ENCODE peak calls at places on chromosomes 6 and 20, in seven cellular contexts. P, T, W, Y, E, L and Z are unnamed samples.

GRCh38 chr20:51752343-51752951 is 15.7 kb downstream of the ATP9A start:
- DNase-seq in P (no peak), T (peak), W (no peak), Y (no peak), E (no peak), L (no peak), Z (no peak)

GRCh38 chr6:88494401-88495140 is 328.4 kb upstream of the CNR1 start:
- DNase-seq in P (no peak), T (no peak), W (no peak), Y (no peak), E (no peak), L (peak), Z (no peak)

GRCh38 chr6:45832063-45832462 is 183.6 kb downstream of the CLIC5 start:
- DNase-seq in P (no peak), T (no peak), W (no peak), Y (no peak), E (no peak), L (no peak), Z (no peak)

GRCh38 chr20:49646126-49646525 is 67.6 kb downstream of the B4GALT5 start:
- DNase-seq in P (no peak), T (no peak), W (no peak), Y (no peak), E (no peak), L (no peak), Z (no peak)

GRCh38 chr20:46139908-46140482 is 21.9 kb downstream of the CD40 start:
- DNase-seq in P (no peak), T (no peak), W (peak), Y (no peak), E (no peak), L (no peak), Z (no peak)

GRCh38 chr6:15479761-15480160 is 183.1 kb downstream of the DTNBP1 start:
- DNase-seq in P (no peak), T (no peak), W (no peak), Y (no peak), E (no peak), L (no peak), Z (no peak)

GRCh38 chr6:35054106-35054742 is 86.9 kb downstream of the TCP11 start:
- DNase-seq in P (no peak), T (no peak), W (no peak), Y (no peak), E (no peak), L (no peak), Z (no peak)

GRCh38 chr20:49819702-49820101 is 7.1 kb downstream of the SLC9A8 start:
- DNase-seq in P (no peak), T (no peak), W (no peak), Y (no peak), E (no peak), L (no peak), Z (no peak)

GRCh38 chr6:41744236-41744787 is 2.9 kb downstream of the PGC start:
- DNase-seq in P (no peak), T (no peak), W (no peak), Y (no peak), E (no peak), L (no peak), Z (no peak)

GRCh38 chr6:158742988-158743651 is 76.0 kb downstream of the EZR start:
- DNase-seq in P (no peak), T (no peak), W (no peak), Y (no peak), E (no peak), L (no peak), Z (no peak)

GRCh38 chr6:158739673-158740072 is 79.5 kb downstream of the EZR start:
- DNase-seq in P (no peak), T (no peak), W (no peak), Y (no peak), E (no peak), L (no peak), Z (no peak)

GRCh38 chr6:158737082-158737709 is 82.0 kb downstream of the EZR start:
- DNase-seq in P (no peak), T (no peak), W (no peak), Y (no peak), E (no peak), L (no peak), Z (no peak)

GRCh38 chr6:158737710-158738615 is 81.2 kb downstream of the EZR start:
- DNase-seq in P (no peak), T (no peak), W (no peak), Y (no peak), E (no peak), L (no peak), Z (no peak)
- TF ChIP-seq POLR2AphosphoS5 in P (no peak), T (no peak), W (no peak), Y (no peak), E (no peak), L (no peak), Z (no peak)

DNA sequence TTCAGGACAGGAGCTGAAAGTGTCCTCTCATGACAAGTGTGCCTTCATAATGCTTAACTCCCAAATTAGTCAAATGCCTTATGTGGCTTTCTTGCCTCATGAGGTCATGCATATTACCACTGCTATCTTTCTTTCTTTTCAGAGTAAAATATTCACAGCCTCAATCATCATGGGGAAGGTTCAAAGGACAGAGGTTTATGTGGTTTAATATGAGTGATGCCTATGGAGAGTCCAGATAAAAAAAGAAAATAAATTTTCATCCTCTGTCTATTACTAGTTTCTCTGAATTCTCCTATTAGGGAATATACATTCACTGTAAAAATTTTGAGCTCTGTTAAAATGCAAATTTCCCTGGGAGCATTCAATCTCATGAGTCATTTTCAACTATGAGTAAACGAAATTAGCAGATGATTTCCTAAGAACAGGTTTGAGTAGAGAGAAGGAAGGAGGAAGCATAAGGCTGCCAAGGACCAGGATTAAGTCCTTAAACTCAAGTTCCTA is 396.9 kb upstream of the ADGRB3 start:
- DNase-seq in P (peak), T (no peak), W (no peak), Y (no peak), E (no peak), L (no peak), Z (no peak)
- TF ChIP-seq TAF1 in P (no peak), T (no peak), W (no peak), Y (no peak), E (no peak), L (no peak), Z (no peak)

DNA sequence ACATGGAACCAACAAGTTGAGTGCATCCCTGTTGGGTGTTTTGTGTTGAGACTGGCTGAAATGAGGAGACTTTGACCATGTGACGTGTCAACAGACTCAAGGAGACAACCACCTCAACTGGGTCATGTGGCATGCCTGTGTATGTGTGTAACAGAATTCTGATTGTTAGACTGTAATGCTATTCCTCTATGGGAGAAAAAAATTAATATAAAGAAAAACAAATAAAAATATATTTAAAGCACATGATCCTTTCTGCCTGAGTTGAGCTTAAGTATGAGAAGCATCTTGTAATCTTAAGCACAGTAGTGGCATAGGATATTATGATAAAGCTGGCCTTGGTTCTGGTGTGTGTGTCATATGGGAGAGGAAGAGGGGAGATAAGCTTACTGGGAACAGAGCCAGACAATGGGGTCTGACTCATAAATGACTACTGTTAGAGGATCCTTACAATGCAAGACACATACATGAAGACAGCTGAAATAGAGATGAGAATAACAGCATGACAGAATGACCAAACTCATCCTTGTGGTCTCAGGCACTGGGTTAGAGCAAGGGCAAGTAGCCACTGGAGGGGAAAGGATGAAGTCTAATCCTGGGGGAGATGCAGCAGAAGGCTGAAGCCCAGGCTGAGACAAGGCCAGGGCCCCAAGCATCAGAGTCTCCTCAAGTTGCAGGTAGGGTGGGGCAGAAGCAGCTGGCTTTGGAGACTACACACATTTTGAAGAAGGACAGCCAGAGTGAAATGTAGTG is 9.2 kb downstream of the TP53INP2 start:
- DNase-seq in P (peak), T (peak), W (peak), Y (no peak), E (no peak), L (peak), Z (no peak)
- TF ChIP-seq POLR2AphosphoS5 in P (peak), T (no peak), W (peak), Y (no peak), E (peak), L (peak), Z (no peak)

GRCh38 chr6:83609248-83609647 is 96.9 kb downstream of the PRSS35 start:
- DNase-seq in P (no peak), T (no peak), W (peak), Y (no peak), E (no peak), L (no peak), Z (no peak)

GRCh38 chr6:83601119-83601518 is 88.8 kb downstream of the PRSS35 start:
- DNase-seq in P (no peak), T (no peak), W (no peak), Y (no peak), E (no peak), L (no peak), Z (no peak)

GRCh38 chr6:83600531-83600930 is 88.2 kb downstream of the PRSS35 start:
- DNase-seq in P (no peak), T (no peak), W (no peak), Y (no peak), E (no peak), L (no peak), Z (no peak)

GRCh38 chr6:83605517-83605916 is 93.2 kb downstream of the PRSS35 start:
- DNase-seq in P (no peak), T (no peak), W (no peak), Y (no peak), E (no peak), L (no peak), Z (no peak)

DNA sequence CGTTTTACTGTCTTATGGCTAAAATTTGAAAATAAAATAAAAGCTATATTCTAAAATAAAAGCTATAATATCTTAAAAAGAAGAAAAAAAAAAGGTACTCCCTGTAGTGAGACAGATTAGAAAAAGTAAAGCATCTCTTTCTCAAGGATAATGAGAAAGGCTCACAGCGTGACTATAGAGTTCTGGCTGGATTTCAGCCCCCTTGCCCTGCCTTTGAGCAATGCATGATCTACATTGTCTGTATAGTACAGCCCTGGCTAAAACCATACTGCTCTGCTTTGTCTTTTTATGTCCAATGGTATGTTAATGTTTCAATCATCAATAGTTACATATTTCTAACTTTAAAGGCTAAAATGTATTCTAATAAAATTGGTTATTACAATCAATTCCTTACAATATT is 91.2 kb downstream of the PRSS35 start:
- DNase-seq in P (no peak), T (no peak), W (no peak), Y (no peak), E (no peak), L (no peak), Z (no peak)
- TF ChIP-seq TAF1 in P (no peak), T (no peak), W (no peak), Y (no peak), E (no peak), L (no peak), Z (no peak)

GRCh38 chr6:53065266-53066058 is at the start of gene FBXO9:
- DNase-seq in P (peak), T (peak), W (peak), Y (no peak), E (peak), L (no peak), Z (peak)
- TF ChIP-seq POLR2AphosphoS5 in P (no peak), T (peak), W (no peak), Y (peak), E (peak), L (peak), Z (no peak)

GRCh38 chr6:43280234-43280633 is 17.8 kb upstream of the SLC22A7 start:
- DNase-seq in P (no peak), T (no peak), W (no peak), Y (no peak), E (no peak), L (no peak), Z (no peak)
- TF ChIP-seq TAF1 in P (no peak), T (no peak), W (no peak), Y (no peak), E (no peak), L (no peak), Z (no peak)

GRCh38 chr6:160132776-160133338 is 11.2 kb downstream of the SLC22A1 start:
- DNase-seq in P (no peak), T (no peak), W (no peak), Y (no peak), E (no peak), L (no peak), Z (no peak)
- TF ChIP-seq POLR2AphosphoS5 in P (no peak), T (no peak), W (no peak), Y (no peak), E (no peak), L (no peak), Z (no peak)

DNA sequence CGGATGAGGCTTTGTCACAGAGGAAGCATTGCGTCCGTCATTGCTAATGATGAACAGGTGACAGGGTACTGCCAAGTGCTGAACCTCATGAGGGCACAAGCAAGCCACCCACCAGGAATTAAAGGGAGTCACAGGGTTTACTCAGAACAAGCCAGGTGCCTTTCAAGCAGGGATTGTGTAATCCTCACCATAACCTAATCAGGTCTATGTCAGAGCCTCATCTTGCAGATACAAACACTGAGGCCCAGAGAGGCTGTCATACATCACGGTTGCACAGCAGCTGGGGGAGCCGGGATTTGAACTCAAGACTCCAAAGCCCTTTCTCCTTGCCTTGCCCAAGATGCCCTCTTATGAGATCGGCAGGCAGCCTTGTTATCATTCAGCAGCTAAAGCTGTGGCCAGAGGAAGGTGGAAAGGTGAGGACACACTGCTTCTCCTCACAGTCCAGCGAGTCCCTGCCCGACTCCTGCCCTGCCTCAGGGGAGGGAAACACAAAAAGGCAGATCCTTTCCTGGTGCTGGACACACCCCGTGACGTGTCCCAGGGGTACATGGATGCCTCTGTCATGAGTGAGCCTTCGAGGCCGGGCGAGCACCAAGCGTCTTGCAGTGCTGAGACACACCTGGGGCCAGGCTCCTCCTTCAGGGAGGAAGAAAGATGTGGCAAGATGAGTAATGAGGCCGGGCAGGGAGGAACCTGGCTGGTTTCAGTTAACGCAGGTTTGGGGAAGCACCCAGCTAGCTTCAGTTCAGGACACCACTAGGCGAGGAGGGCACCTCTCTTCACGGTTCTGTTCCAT is 214.9 kb downstream of the LY86 start:
- DNase-seq in P (no peak), T (no peak), W (no peak), Y (no peak), E (peak), L (no peak), Z (peak)
- TF ChIP-seq TAF1 in P (no peak), T (no peak), W (no peak), Y (no peak), E (no peak), L (no peak), Z (no peak)

GRCh38 chr6:73262701-73263569 is at the start of gene KHDC1:
- DNase-seq in P (peak), T (no peak), W (peak), Y (peak), E (peak), L (no peak), Z (peak)
- TF ChIP-seq POLR2AphosphoS5 in P (no peak), T (no peak), W (peak), Y (no peak), E (no peak), L (peak), Z (no peak)